ENCODE peak calls at places on chromosomes 2 and 18, in seven cellular contexts. A is lung, B is right lobe of liver, T is pancreas, N is ovary, I is cardiac muscle cell, V is Peyer's patch. K is an unnamed sample.
A peak's percentile ranks its signal among the peaks of the same experiment; 100 is the strongest.

GRCh38 chr2:20113986-20114938 is 62.8 kb upstream of the LAPTM4A start:
- DNase-seq in B (no peak), N (no peak), I (no peak), A (no peak), T (no peak), V (no peak), K (no peak)

GRCh38 chr2:2839393-2840096 is 508.5 kb upstream of the MYT1L start:
- DNase-seq in T (no peak), N (no peak), I (no peak), V (no peak), B (no peak), A (no peak), K (no peak)

GRCh38 chr2:43031471-43032224 is 194.8 kb downstream of the ZFP36L2 start:
- DNase-seq in V (no peak), I (no peak), B (no peak), N (no peak), A (no peak), T (no peak), K (no peak)

GRCh38 chr2:195561205-195562032 is 95.6 kb upstream of the SLC39A10 start:
- DNase-seq in I (peak; percentile 85), A (no peak), B (no peak), N (no peak), T (no peak), V (no peak), K (no peak)

GRCh38 chr2:115946891-115947290 is 1504.5 kb downstream of the DPP10 start:
- DNase-seq in V (no peak), A (no peak), T (no peak), I (no peak), B (no peak), N (no peak), K (no peak)

GRCh38 chr2:77590298-77590917 is 68.2 kb upstream of the LRRTM4 start:
- DNase-seq in B (no peak), T (no peak), V (no peak), I (no peak), A (no peak), N (no peak), K (no peak)

GRCh38 chr2:195118276-195118675 is 538.8 kb upstream of the SLC39A10 start:
- DNase-seq in V (no peak), I (no peak), N (no peak), B (no peak), A (no peak), T (no peak), K (no peak)

GRCh38 chr18:22471546-22472131 is 53.9 kb upstream of the CTAGE1 start:
- DNase-seq in B (no peak), N (no peak), I (peak; percentile 72), T (peak; percentile 54), V (no peak), A (no peak), K (peak; percentile 82)

GRCh38 chr2:120442923-120443571 is 97.1 kb downstream of the INHBB start:
- DNase-seq in V (no peak), I (peak; percentile 20), A (peak; percentile 84), T (peak; percentile 80), B (peak; percentile 60), N (no peak), K (no peak)

GRCh38 chr2:5877360-5877759 is 185.2 kb downstream of the SOX11 start:
- DNase-seq in T (no peak), N (no peak), I (no peak), V (no peak), A (no peak), B (no peak), K (no peak)

GRCh38 chr2:148531175-148532048 is 113.1 kb upstream of the EPC2 start:
- DNase-seq in N (no peak), A (no peak), V (no peak), T (no peak), B (no peak), I (no peak), K (no peak)

GRCh38 chr2:197675711-197676188 is 363 bp upstream of the RFTN2 start:
- DNase-seq in V (no peak), N (peak; percentile 23), I (peak; percentile 74), T (no peak), B (no peak), A (no peak), K (peak; percentile 25)

DNA sequence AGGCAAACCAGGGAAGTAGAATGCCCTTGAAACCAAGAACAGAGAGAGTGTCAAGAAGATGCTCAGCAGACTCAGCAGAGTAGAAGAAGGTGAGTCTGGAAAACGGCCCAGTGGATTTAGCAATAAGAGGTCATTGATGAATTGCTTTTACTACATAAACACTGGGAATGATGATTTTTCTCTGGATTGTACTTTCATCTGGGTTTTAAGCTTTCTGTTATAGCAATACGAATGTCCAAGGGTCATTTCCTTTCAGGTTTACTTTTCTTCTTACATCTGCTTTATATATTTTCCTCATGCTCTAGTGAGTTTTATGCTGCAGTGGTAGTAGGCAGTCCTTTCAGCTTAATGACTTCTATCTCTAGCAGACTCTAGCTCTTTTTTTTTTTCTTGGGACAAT is 16.9 kb downstream of the EML6 start:
- DNase-seq in V (no peak), T (no peak), B (no peak), I (no peak), A (no peak), N (no peak), K (no peak)
- TF ChIP-seq CTCF in V (no peak), T (no peak), B (no peak), I (no peak), A (no peak), N (no peak), K (no peak)

DNA sequence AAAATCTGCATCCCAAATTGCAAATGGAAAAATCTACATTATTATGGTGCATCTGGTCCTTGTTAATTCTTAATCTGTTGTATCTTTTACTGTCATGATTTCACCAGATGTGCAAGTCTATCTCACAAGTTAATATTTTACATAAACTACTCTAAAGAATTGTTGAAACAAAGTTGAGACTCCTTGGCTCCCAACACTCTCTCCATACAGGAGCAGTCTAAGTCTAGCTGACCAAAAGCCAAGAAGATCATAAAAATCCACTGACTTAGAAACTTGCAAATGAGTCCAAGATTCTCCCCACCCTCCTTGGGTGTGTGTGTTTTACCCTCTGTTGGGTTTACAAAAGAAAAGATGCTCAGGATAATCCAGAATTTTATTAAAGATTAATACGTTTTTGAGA is 85.1 kb downstream of the NCKAP5 start:
- DNase-seq in V (no peak), I (no peak), T (no peak), B (no peak), A (no peak), N (no peak), K (no peak)
- H3K4me1 ChIP-seq in V (no peaks in the 10 kb centered on the region), I (no peaks in the 10 kb centered on the region), T (no peaks in the 10 kb centered on the region), B (no peaks in the 10 kb centered on the region), A (peaks cover 2% of the 10 kb centered on the region), N (no peaks in the 10 kb centered on the region), K (no peaks in the 10 kb centered on the region)

DNA sequence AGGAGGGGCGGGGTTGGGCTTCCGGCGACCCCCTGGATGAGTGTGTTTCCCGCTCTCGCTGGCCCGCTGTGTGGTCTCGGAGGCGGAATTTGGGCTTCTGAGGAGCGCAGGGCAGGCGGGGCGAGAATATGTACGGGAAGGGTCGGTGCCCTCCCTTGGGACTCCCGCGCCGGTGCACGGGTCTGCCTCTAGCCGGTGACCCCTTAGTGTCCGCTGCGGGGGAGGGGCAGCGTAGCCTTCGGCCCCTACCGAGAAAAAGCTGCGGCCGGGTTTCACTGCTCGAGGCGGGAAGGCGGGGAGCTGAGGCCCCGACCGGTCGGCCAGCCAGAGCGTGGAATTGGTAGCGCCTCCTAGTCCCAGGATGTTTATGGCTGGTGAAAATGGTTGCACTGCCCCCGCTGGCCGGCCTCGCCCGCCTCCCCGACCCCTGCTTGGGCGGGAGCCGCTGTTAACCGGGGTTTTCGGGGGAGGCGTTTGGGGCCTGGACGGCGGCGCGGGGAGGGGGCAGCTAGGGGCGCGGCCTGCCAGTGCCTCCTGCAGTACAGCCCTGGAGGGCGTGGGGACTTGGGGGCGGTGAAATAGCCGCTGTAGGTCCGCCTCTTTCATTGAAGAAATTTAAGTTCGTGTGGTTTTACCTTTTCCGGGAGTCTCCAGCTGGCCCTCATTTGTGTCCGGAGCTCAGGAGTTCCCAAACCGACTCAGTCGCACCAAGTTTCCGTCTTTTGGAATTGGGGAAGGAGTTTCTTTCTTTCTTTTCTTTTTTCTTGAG is at the start of gene UGP2:
- DNase-seq in B (peak; percentile 97), N (peak; percentile 88), V (peak; percentile 88), T (peak; percentile 84), I (peak; percentile 96), A (peak; percentile 92), K (peak; percentile 91)
- TF ChIP-seq CTCF in B (no peak), N (peak; percentile 18), V (no peak), T (no peak), I (peak; percentile 46), A (no peak), K (no peak)

GRCh38 chr2:27730249-27730648 is 41.3 kb upstream of the MRPL33 start:
- DNase-seq in N (no peak), T (no peak), A (no peak), I (no peak), B (no peak), V (no peak), K (no peak)

GRCh38 chr2:27729614-27730013 is 41.9 kb upstream of the MRPL33 start:
- DNase-seq in N (no peak), V (no peak), I (no peak), B (no peak), A (no peak), T (no peak), K (no peak)

GRCh38 chr2:27728081-27728858 is 43.2 kb upstream of the MRPL33 start:
- DNase-seq in A (no peak), B (no peak), N (no peak), V (no peak), T (no peak), I (no peak), K (no peak)

GRCh38 chr2:27729198-27729597 is 42.3 kb upstream of the MRPL33 start:
- DNase-seq in I (no peak), B (no peak), V (no peak), A (no peak), T (no peak), N (no peak), K (no peak)

GRCh38 chr2:27730980-27731691 is 40.4 kb upstream of the MRPL33 start:
- DNase-seq in V (no peak), B (no peak), I (no peak), A (no peak), N (no peak), T (no peak), K (no peak)
- H3K4me1 ChIP-seq in V (no peaks in the 10 kb centered on the region), B (peaks cover 3% of the 10 kb centered on the region), I (peaks cover 8% of the 10 kb centered on the region), A (peaks cover 10% of the 10 kb centered on the region), N (peaks cover 4% of the 10 kb centered on the region), T (peaks cover 4% of the 10 kb centered on the region), K (peaks cover 60% of the 10 kb centered on the region)

GRCh38 chr2:21165350-21165749 is 41.6 kb downstream of the TDRD15 start:
- DNase-seq in T (no peak), A (no peak), N (no peak), I (peak; percentile 1), B (no peak), V (no peak), K (no peak)
- TF ChIP-seq CTCF in T (no peak), A (no peak), N (no peak), I (peak; percentile 2), B (no peak), V (no peak), K (no peak)

GRCh38 chr2:144982481-144982880 is 462.6 kb upstream of the ZEB2 start:
- DNase-seq in A (no peak), T (no peak), I (no peak), N (no peak), V (no peak), B (no peak), K (no peak)
- H3K4me1 ChIP-seq in A (no peaks in the 10 kb centered on the region), T (no peaks in the 10 kb centered on the region), I (no peaks in the 10 kb centered on the region), N (no peaks in the 10 kb centered on the region), V (no peaks in the 10 kb centered on the region), B (no peaks in the 10 kb centered on the region), K (no peaks in the 10 kb centered on the region)